ENCODE peak calls at places on chromosomes 11 and 22, in six cellular contexts. O is neural progenitor cell, H is prostate gland, L is ovary, A is body of pancreas, T is heart left ventricle. Y is an unnamed sample.
A peak's percentile ranks its signal among the peaks of the same experiment; 100 is the strongest.

GRCh38 chr22:27075028-27075678 is 417.8 kb downstream of the MIAT start:
- DNase-seq in O (peak; percentile 22), H (no peak), L (no peak), A (no peak), T (no peak), Y (no peak)

GRCh38 chr11:122363306-122363705 is 247.3 kb upstream of the BLID start:
- DNase-seq in O (no peak), H (no peak), L (no peak), A (no peak), T (no peak), Y (no peak)

GRCh38 chr11:1869427-1870325 is 16.8 kb downstream of the LSP1 start:
- DNase-seq in O (peak; percentile 30), H (no peak), L (no peak), A (no peak), T (peak; percentile 68), Y (peak; percentile 52)

GRCh38 chr11:87266751-87267150 is 229.0 kb downstream of the TMEM135 start:
- DNase-seq in O (no peak), H (no peak), L (no peak), A (no peak), T (no peak), Y (no peak)

GRCh38 chr11:35418282-35418846 is 994 bp downstream of the SLC1A2 start:
- DNase-seq in O (peak; percentile 42), H (no peak), L (no peak), A (no peak), T (no peak), Y (no peak)

GRCh38 chr22:26588749-26589366 is 1.1 kb downstream of the TPST2 start:
- DNase-seq in O (no peak), H (no peak), L (peak; percentile 20), A (no peak), T (no peak), Y (no peak)

GRCh38 chr11:47797633-47798032 is 30.5 kb upstream of the FNBP4 start:
- DNase-seq in O (no peak), H (no peak), L (no peak), A (no peak), T (no peak), Y (no peak)

GRCh38 chr11:102666331-102666957 is 39.1 kb downstream of the MMP27 start:
- DNase-seq in O (peak; percentile 66), H (peak; percentile 36), L (no peak), A (peak; percentile 21), T (no peak), Y (no peak)

GRCh38 chr11:12469451-12469850 is 92.1 kb downstream of the PARVA start:
- DNase-seq in O (no peak), H (no peak), L (no peak), A (no peak), T (no peak), Y (no peak)

GRCh38 chr22:44541671-44542319 is 43.8 kb upstream of the RTL6 start:
- DNase-seq in O (no peak), H (no peak), L (no peak), A (no peak), T (no peak), Y (no peak)

GRCh38 chr22:42277988-42278776 is 7.7 kb upstream of the TCF20 start:
- DNase-seq in O (peak; percentile 71), H (no peak), L (no peak), A (no peak), T (no peak), Y (no peak)

GRCh38 chr11:74492084-74492483 is 1.4 kb downstream of the LIPT2 start:
- DNase-seq in O (no peak), H (no peak), L (no peak), A (no peak), T (no peak), Y (no peak)

GRCh38 chr11:83448686-83449085 is 162.5 kb upstream of the CCDC90B start:
- DNase-seq in O (no peak), H (no peak), L (no peak), A (no peak), T (no peak), Y (no peak)

GRCh38 chr22:46845281-46846153 is 83.1 kb downstream of the TBC1D22A start:
- DNase-seq in O (no peak), H (no peak), L (no peak), A (no peak), T (no peak), Y (no peak)

GRCh38 chr22:47786650-47787290 is 1024.3 kb downstream of the TBC1D22A start:
- DNase-seq in O (no peak), H (no peak), L (no peak), A (no peak), T (no peak), Y (no peak)

GRCh38 chr22:27685515-27685914 is 116.0 kb downstream of the MN1 start:
- DNase-seq in O (no peak), H (no peak), L (no peak), A (no peak), T (no peak), Y (no peak)

GRCh38 chr11:65053826-65054503 is 4.4 kb downstream of the NAALADL1 start:
- DNase-seq in O (no peak), H (no peak), L (no peak), A (no peak), T (no peak), Y (no peak)

GRCh38 chr11:119258983-119259382 is 52.8 kb downstream of the CBL start:
- DNase-seq in O (no peak), H (no peak), L (no peak), A (no peak), T (no peak), Y (no peak)

GRCh38 chr11:1476946-1477736 is 9.4 kb downstream of the MOB2 start:
- DNase-seq in O (no peak), H (no peak), L (peak; percentile 11), A (no peak), T (no peak), Y (no peak)

GRCh38 chr11:76661835-76662434 is 8.6 kb downstream of the LRRC32 start:
- DNase-seq in O (no peak), H (no peak), L (no peak), A (no peak), T (no peak), Y (no peak)

GRCh38 chr11:119155733-119156492 is 7.1 kb downstream of the ABCG4 start:
- DNase-seq in O (peak; percentile 40), H (no peak), L (no peak), A (no peak), T (no peak), Y (no peak)

GRCh38 chr11:16191852-16192240 is 164.5 kb downstream of the SOX6 start:
- DNase-seq in O (no peak), H (no peak), L (no peak), A (no peak), T (no peak), Y (no peak)

GRCh38 chr11:72606362-72607100 is 67.7 kb downstream of the PDE2A start:
- DNase-seq in O (no peak), H (no peak), L (no peak), A (no peak), T (no peak), Y (no peak)

GRCh38 chr11:72609451-72609850 is 64.8 kb downstream of the PDE2A start:
- DNase-seq in O (no peak), H (no peak), L (no peak), A (no peak), T (no peak), Y (no peak)

GRCh38 chr11:72607496-72607895 is 66.7 kb downstream of the PDE2A start:
- DNase-seq in O (no peak), H (no peak), L (no peak), A (no peak), T (no peak), Y (no peak)

GRCh38 chr11:72607101-72607468 is 67.1 kb downstream of the PDE2A start:
- DNase-seq in O (no peak), H (no peak), L (no peak), A (no peak), T (no peak), Y (no peak)

GRCh38 chr11:72609045-72609444 is 65.2 kb downstream of the PDE2A start:
- DNase-seq in O (peak; percentile 34), H (no peak), L (no peak), A (no peak), T (no peak), Y (no peak)
- TF ChIP-seq CTCF in O (peak; percentile 63), H (no peak), L (no peak), A (peak; percentile 11), T (peak; percentile 16), Y (no peak)

GRCh38 chr11:84468255-84468654 is 1158.9 kb downstream of the DLG2 start:
- DNase-seq in O (peak; percentile 77), H (no peak), L (no peak), A (no peak), T (no peak), Y (no peak)

GRCh38 chr11:84476581-84476980 is 1150.6 kb downstream of the DLG2 start:
- DNase-seq in O (peak; percentile 7), H (no peak), L (no peak), A (no peak), T (no peak), Y (no peak)

GRCh38 chr11:84471501-84471900 is 1155.6 kb downstream of the DLG2 start:
- DNase-seq in O (peak; percentile 21), H (no peak), L (no peak), A (no peak), T (no peak), Y (no peak)
- H3K36me3 ChIP-seq in O (no peaks in the 10 kb centered on the region), H (no peaks in the 10 kb centered on the region), L (no peaks in the 10 kb centered on the region), A (no peaks in the 10 kb centered on the region), T (no peaks in the 10 kb centered on the region), Y (no peaks in the 10 kb centered on the region)

GRCh38 chr11:62484352-62484751 is 62.3 kb downstream of the AHNAK start:
- DNase-seq in O (no peak), H (no peak), L (no peak), A (no peak), T (no peak), Y (no peak)
- TF ChIP-seq CTCF in O (no peak), H (no peak), L (no peak), A (no peak), T (no peak), Y (no peak)

DNA sequence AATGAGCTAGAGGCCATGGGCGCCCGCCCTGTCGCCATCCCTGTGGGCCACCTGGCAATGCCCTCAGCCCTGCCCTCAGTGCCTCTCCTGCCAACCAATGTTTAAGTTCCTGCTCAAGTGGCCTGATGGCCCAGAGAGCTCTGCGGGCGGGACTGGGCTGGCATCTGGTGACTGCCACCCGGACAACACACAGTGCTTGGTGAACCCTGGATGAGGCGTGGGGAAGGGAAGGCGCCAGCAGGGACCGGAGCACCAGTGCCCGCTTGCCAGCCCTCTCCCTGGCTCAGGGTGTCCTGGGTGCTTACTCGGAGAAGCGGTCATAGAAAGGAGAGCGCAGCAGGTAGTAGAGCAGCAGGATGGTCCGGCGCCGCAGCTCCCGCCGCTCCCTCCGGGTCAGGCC is 4.2 kb downstream of the PEX16 start:
- DNase-seq in O (no peak), H (no peak), L (no peak), A (no peak), T (peak; percentile 50), Y (no peak)
- H3K36me3 ChIP-seq in O (no peaks in the 10 kb centered on the region), H (peaks cover 12% of the 10 kb centered on the region), L (no peaks in the 10 kb centered on the region), A (peaks cover 12% of the 10 kb centered on the region), T (peaks cover 11% of the 10 kb centered on the region), Y (peaks cover 8% of the 10 kb centered on the region)

Y was measured in mucosa of descending colon.